ENCODE peak calls at places on chromosomes 3 and 15, in six cellular contexts. B, N, X, J, F and L are unnamed samples.

GRCh38 chr3:196757876-196758739 is 18.5 kb downstream of the PAK2 start:
- DNase-seq in B (no peak), N (no peak), X (no peak), J (no peak), F (no peak), L (no peak)

GRCh38 chr3:165645191-165645590 is 192.0 kb downstream of the BCHE start:
- DNase-seq in B (no peak), N (no peak), X (no peak), J (no peak), F (no peak), L (no peak)

GRCh38 chr3:172746476-172746875 is 4.0 kb upstream of the ECT2 start:
- DNase-seq in B (no peak), N (no peak), X (no peak), J (no peak), F (no peak), L (no peak)

GRCh38 chr3:66889758-66890576 is 108.1 kb upstream of the KBTBD8 start:
- DNase-seq in B (no peak), N (no peak), X (no peak), J (no peak), F (no peak), L (no peak)

GRCh38 chr15:51060058-51060598 is 34.6 kb downstream of the TNFAIP8L3 start:
- DNase-seq in B (no peak), N (no peak), X (no peak), J (no peak), F (no peak), L (no peak)

GRCh38 chr3:5332270-5332956 is 144.9 kb downstream of the EDEM1 start:
- DNase-seq in B (no peak), N (no peak), X (no peak), J (no peak), F (no peak), L (no peak)

GRCh38 chr3:191066669-191067068 is 132.4 kb upstream of the OSTN start:
- DNase-seq in B (no peak), N (no peak), X (peak; percentile 86), J (no peak), F (no peak), L (no peak)

GRCh38 chr3:71779674-71780377 is 5.1 kb downstream of the PROK2 start:
- DNase-seq in B (no peak), N (no peak), X (no peak), J (no peak), F (no peak), L (no peak)

GRCh38 chr3:46987485-46988401 is 8.3 kb downstream of the NBEAL2 start:
- DNase-seq in B (peak; percentile 90), N (peak; percentile 89), X (no peak), J (no peak), F (peak; percentile 78), L (no peak)

GRCh38 chr15:66911131-66911700 is 154.2 kb upstream of the SMAD3 start:
- DNase-seq in B (no peak), N (no peak), X (no peak), J (no peak), F (no peak), L (no peak)

GRCh38 chr3:97662808-97663207 is 101.8 kb upstream of the ARL6 start:
- DNase-seq in B (no peak), N (no peak), X (no peak), J (no peak), F (no peak), L (no peak)

GRCh38 chr3:52347716-52348635 is 31.9 kb downstream of the DNAH1 start:
- DNase-seq in B (no peak), N (no peak), X (no peak), J (no peak), F (no peak), L (peak; percentile 84)

GRCh38 chr3:73074681-73075305 is 13.3 kb downstream of the EBLN2 start:
- DNase-seq in B (no peak), N (no peak), X (no peak), J (no peak), F (no peak), L (no peak)

GRCh38 chr3:55518451-55518850 is 31.3 kb upstream of the WNT5A start:
- DNase-seq in B (no peak), N (no peak), X (peak; percentile 52), J (no peak), F (no peak), L (no peak)

GRCh38 chr3:115766587-115767492 is 143.5 kb downstream of the GAP43 start:
- DNase-seq in B (no peak), N (no peak), X (no peak), J (peak; percentile 31), F (no peak), L (no peak)

GRCh38 chr15:31892513-31892912 is 137.8 kb upstream of the CHRNA7 start:
- DNase-seq in B (no peak), N (no peak), X (no peak), J (no peak), F (no peak), L (no peak)

GRCh38 chr3:46659285-46659684 is 34.2 kb downstream of the ALS2CL start:
- DNase-seq in B (no peak), N (no peak), X (no peak), J (no peak), F (no peak), L (no peak)

GRCh38 chr3:160479376-160479775 is 29.8 kb upstream of the TRIM59 start:
- DNase-seq in B (no peak), N (no peak), X (no peak), J (no peak), F (no peak), L (no peak)

GRCh38 chr3:67460841-67461240 is 193.6 kb downstream of the SUCLG2 start:
- DNase-seq in B (no peak), N (no peak), X (no peak), J (no peak), F (no peak), L (no peak)

GRCh38 chr3:15053541-15053940 is 11.6 kb downstream of the MRPS25 start:
- DNase-seq in B (no peak), N (no peak), X (no peak), J (no peak), F (no peak), L (no peak)

GRCh38 chr15:57375827-57376694 is at the start of gene CGNL1:
- DNase-seq in B (peak; percentile 74), N (peak; percentile 50), X (no peak), J (peak; percentile 40), F (peak; percentile 71), L (peak; percentile 49)

GRCh38 chr3:196792771-196793170 is 53.1 kb downstream of the PAK2 start:
- DNase-seq in B (no peak), N (no peak), X (no peak), J (no peak), F (no peak), L (no peak)

GRCh38 chr15:70328137-70329115 is 230.7 kb upstream of the TLE3 start:
- DNase-seq in B (peak; percentile 77), N (peak; percentile 55), X (peak; percentile 16), J (peak; percentile 42), F (no peak), L (no peak)

GRCh38 chr15:93088200-93088980 is 621 bp downstream of the RGMA start:
- DNase-seq in B (peak; percentile 75), N (peak; percentile 65), X (no peak), J (no peak), F (no peak), L (no peak)

GRCh38 chr3:56788506-56788905 is 13.2 kb downstream of the ARHGEF3 start:
- DNase-seq in B (no peak), N (no peak), X (no peak), J (no peak), F (no peak), L (no peak)

GRCh38 chr3:113065336-113065735 is 74.6 kb downstream of the GTPBP8 start:
- DNase-seq in B (no peak), N (no peak), X (no peak), J (no peak), F (no peak), L (no peak)

GRCh38 chr3:98874602-98875249 is 26.8 kb downstream of the DCBLD2 start:
- DNase-seq in B (no peak), N (no peak), X (no peak), J (no peak), F (no peak), L (no peak)

GRCh38 chr15:67144609-67145306 is 79.4 kb downstream of the SMAD3 start:
- DNase-seq in B (no peak), N (no peak), X (no peak), J (no peak), F (no peak), L (no peak)

GRCh38 chr15:48717458-48717857 is 71.9 kb upstream of the FBN1 start:
- DNase-seq in B (no peak), N (no peak), X (no peak), J (no peak), F (no peak), L (no peak)
- TF ChIP-seq CTCF in B (no peak), N (no peak), X (no peak), J (no peak), F (peak; percentile 16), L (peak; percentile 2)

DNA sequence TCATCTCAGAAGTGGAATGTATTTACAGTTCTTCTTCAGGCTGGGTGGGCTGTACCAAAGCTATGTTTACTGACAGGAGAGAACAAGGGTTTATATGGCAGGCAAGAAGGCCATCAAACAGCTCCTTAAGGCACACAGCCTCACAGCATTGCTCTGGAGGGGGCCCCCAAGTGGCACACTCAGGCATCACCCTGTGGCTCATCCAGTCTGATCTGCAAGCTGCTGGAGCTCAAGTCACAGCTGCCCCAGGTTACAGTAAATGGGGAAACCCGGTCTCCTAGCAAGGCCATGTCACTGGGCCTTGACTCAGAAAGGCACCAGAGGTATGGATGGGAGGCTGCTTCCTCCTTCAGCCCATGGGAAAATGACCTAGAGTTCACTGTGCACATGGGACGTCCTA is 67.4 kb downstream of the TFG start:
- DNase-seq in B (no peak), N (no peak), X (no peak), J (no peak), F (no peak), L (no peak)
- TF ChIP-seq CTCF in B (no peak), N (no peak), X (peak; percentile 7), J (no peak), F (no peak), L (no peak)

GRCh38 chr3:186566772-186567071 is 417 bp downstream of the TBCCD1 start:
- DNase-seq in B (no peak), N (peak; percentile 27), X (no peak), J (no peak), F (no peak), L (no peak)
- TF ChIP-seq CTCF in B (no peak), N (no peak), X (no peak), J (no peak), F (no peak), L (no peak)

DNA sequence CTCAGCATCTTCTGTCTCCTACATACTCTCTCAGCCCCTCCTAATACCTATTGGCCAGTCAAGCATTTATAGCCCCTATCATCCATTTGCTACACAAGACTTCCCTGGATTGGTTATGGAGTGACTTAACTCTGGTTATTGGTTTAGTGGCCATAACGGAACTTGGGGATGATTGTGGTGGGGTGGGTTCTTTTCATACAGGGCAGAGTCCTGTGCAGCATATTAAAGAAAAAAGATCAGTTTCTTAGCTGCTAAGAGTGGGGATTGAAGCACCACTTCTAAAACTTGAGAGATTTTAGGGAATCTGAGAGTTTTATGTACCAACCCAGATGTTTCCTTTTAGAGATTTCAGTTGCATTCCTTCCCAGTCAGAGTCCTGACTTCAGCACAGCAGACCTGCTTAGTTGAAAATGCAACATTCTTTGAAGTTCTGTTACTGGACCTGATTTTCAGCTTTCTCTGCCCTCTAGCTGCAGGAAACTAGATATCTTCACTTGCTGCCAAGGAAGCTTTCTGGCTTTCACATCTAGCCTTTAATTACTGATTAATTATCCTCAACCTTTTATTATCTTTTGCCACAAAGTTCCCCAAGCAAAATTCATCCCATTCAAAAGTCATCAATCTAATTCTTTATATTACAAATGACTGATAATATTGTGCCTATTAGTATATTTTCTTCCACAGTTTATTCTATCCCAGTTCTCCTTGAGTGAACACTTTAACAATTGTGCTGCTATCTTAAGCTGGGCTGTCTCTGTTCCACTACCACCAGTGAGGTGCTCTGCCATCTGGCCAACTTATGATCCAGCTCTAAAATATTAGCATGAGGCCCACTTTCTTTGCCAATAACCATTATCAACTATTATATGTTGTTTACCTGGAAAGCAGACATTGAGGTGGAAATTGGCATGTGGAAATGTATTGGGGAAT is 906.0 kb upstream of the ALCAM start:
- DNase-seq in B (no peak), N (no peak), X (peak; percentile 48), J (no peak), F (no peak), L (no peak)
- TF ChIP-seq CTCF in B (no peak), N (no peak), X (peak; percentile 67), J (peak; percentile 32), F (no peak), L (peak; percentile 23)